ENCODE peak calls at places on chromosomes 13 and 19, in nine cellular contexts. G, R, W, B, H, I, K, D and Z are unnamed samples.
A peak's percentile ranks its signal among the peaks of the same experiment; 100 is the strongest.

GRCh38 chr19:12779162-12779993 is 4.0 kb upstream of the HOOK2 start:
- DNase-seq in K (no peak), H (peak; percentile 62), G (no peak), R (no peak), I (peak; percentile 51), W (no peak), D (no peak), B (peak; percentile 85), Z (no peak)

GRCh38 chr13:51590966-51591627 is 6.8 kb downstream of the WDFY2 start:
- DNase-seq in W (no peak), B (peak; percentile 97), R (no peak), H (peak; percentile 80), G (no peak), I (peak; percentile 80), D (no peak), K (peak; percentile 92), Z (no peak)

GRCh38 chr13:103876571-103876970 is 810.4 kb upstream of the SLC10A2 start:
- DNase-seq in R (no peak), K (no peak), I (no peak), G (no peak), B (peak; percentile 12), D (no peak), W (no peak), H (no peak), Z (no peak)

GRCh38 chr19:56253737-56254136 is 18.8 kb upstream of the EDDM13 start:
- DNase-seq in K (peak; percentile 25), R (peak; percentile 48), B (peak; percentile 66), G (peak; percentile 19), I (peak; percentile 64), D (no peak), H (peak; percentile 72), W (no peak), Z (no peak)

GRCh38 chr19:56125806-56126590 is 4.9 kb upstream of the ZNF787 start:
- DNase-seq in D (no peak), W (no peak), B (no peak), I (no peak), G (no peak), H (no peak), R (no peak), K (no peak), Z (no peak)

GRCh38 chr19:29873024-29873800 is 61.4 kb downstream of the CCNE1 start:
- DNase-seq in K (no peak), G (no peak), D (no peak), H (peak; percentile 68), W (peak; percentile 59), I (peak; percentile 44), B (peak; percentile 62), R (peak; percentile 91), Z (peak; percentile 78)

GRCh38 chr19:47848871-47849473 is 10.1 kb upstream of the TPRX2 start:
- DNase-seq in I (peak; percentile 90), H (peak; percentile 82), W (peak; percentile 4), R (no peak), D (no peak), G (no peak), K (no peak), B (peak; percentile 18), Z (no peak)

GRCh38 chr13:95710313-95710712 is 33.4 kb downstream of the DNAJC3 start:
- DNase-seq in D (no peak), R (no peak), H (peak; percentile 32), K (peak; percentile 70), W (no peak), B (peak; percentile 89), G (no peak), I (no peak), Z (no peak)

GRCh38 chr13:113364933-113365371 is 1.0 kb upstream of the GRTP1 start:
- DNase-seq in D (no peak), G (no peak), H (no peak), I (no peak), K (no peak), W (no peak), B (no peak), R (no peak), Z (no peak)

GRCh38 chr19:23758187-23759074 is at the start of gene ZNF681:
- DNase-seq in R (peak; percentile 80), G (peak; percentile 59), H (peak; percentile 21), W (peak; percentile 76), K (peak; percentile 32), B (peak; percentile 86), I (peak; percentile 95), D (peak; percentile 62), Z (peak; percentile 68)

GRCh38 chr13:51644649-51645048 is 60.4 kb downstream of the WDFY2 start:
- DNase-seq in I (peak; percentile 60), D (no peak), H (peak; percentile 28), K (no peak), R (no peak), B (peak; percentile 36), G (no peak), W (no peak), Z (no peak)

GRCh38 chr13:108328848-108329247 is 59.3 kb downstream of the TNFSF13B start:
- DNase-seq in W (no peak), R (no peak), B (no peak), H (no peak), K (no peak), I (no peak), D (no peak), G (no peak), Z (no peak)

GRCh38 chr13:88000239-88000638 is 329.1 kb downstream of the SLITRK5 start:
- DNase-seq in G (no peak), K (no peak), H (no peak), B (no peak), D (no peak), R (no peak), W (no peak), I (peak; percentile 15), Z (no peak)

GRCh38 chr19:35195822-35196221 is 32.7 kb downstream of the FAM187B start:
- DNase-seq in I (no peak), W (no peak), R (no peak), H (no peak), D (no peak), K (no peak), B (peak; percentile 75), G (peak; percentile 57), Z (no peak)

GRCh38 chr13:93559718-93560117 is 333.1 kb downstream of the GPC6 start:
- DNase-seq in R (no peak), G (peak; percentile 96), W (no peak), I (no peak), H (peak; percentile 49), D (no peak), K (peak; percentile 70), B (peak; percentile 78), Z (no peak)

GRCh38 chr13:113862766-113863510 is 938 bp downstream of the GAS6 start:
- DNase-seq in I (no peak), G (no peak), D (no peak), K (no peak), H (no peak), R (peak; percentile 83), B (peak; percentile 59), W (no peak), Z (no peak)

GRCh38 chr13:42395066-42395821 is 123.3 kb downstream of the AKAP11 start:
- DNase-seq in W (no peak), D (no peak), H (no peak), G (no peak), R (no peak), K (no peak), I (no peak), B (no peak), Z (no peak)

DNA sequence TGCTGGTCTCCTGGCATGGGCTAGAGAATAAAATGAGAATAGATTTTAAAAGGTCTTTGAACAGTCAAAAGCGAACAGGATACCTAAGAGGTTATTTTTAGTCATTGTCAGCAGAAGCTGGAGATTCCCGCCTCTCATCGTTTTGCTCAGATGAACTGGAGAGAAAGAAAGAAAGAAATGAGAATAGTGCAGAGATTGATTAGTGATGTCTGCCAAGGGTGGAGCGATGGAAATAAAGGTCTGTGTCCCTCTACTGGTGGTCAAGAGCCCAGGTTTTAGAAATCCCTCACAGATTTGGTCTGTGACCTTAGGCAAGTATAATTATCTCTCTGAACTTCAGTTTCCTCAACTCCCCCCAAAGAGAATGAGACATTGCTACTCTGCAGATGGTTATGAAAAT is 5.4 kb downstream of the NCAN start:
- DNase-seq in D (no peak), B (peak; percentile 34), R (no peak), G (no peak), H (peak; percentile 78), K (no peak), W (no peak), I (peak; percentile 49), Z (peak; percentile 55)
- TF ChIP-seq CTCF in D (no peak), B (no peak), R (no peak), G (no peak), H (no peak), K (no peak), W (no peak), I (no peak), Z (no peak)

GRCh38 chr19:40778045-40778864 is at the start of gene RAB4B:
- DNase-seq in K (peak; percentile 98), I (peak; percentile 98), G (peak; percentile 99), R (peak; percentile 94), W (peak; percentile 100), D (peak; percentile 100), H (peak; percentile 100), B (peak; percentile 100), Z (peak; percentile 100)
- TF ChIP-seq CTCF in K (no peak), I (no peak), G (no peak), R (no peak), W (no peak), D (no peak), H (no peak), B (no peak), Z (no peak)

GRCh38 chr13:54647275-54647674 is 1618.7 kb downstream of the OLFM4 start:
- DNase-seq in G (no peak), D (no peak), B (no peak), I (no peak), K (no peak), H (no peak), W (no peak), R (no peak), Z (no peak)

GRCh38 chr13:54640719-54641118 is 1612.1 kb downstream of the OLFM4 start:
- DNase-seq in I (no peak), D (no peak), R (no peak), H (no peak), W (no peak), B (no peak), K (no peak), G (no peak), Z (no peak)

DNA sequence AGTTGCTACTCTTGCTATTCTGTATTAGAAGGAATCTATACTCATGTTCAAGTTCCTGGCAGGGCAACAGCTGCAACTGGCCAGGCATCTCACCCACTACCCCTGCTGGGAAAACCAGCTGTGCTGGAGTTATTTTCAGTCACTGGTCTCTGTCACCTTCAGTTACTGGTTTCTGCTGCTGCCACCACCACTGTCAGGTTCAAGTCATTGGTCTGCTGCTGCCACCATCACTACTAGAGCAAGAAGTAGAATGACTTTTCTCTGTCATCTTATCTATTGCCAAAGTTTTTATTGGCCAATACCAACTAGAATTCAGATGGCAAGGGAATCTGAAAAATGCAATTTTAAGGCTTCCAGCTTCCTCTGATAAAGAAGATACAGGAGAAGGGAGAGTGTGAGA is 1615.2 kb downstream of the OLFM4 start:
- DNase-seq in H (no peak), K (no peak), G (no peak), D (no peak), B (no peak), W (no peak), R (no peak), I (no peak), Z (no peak)
- TF ChIP-seq CTCF in H (no peak), K (no peak), G (no peak), D (no peak), B (no peak), W (no peak), R (no peak), I (no peak), Z (no peak)

GRCh38 chr13:71483733-71484132 is 383.3 kb downstream of the DACH1 start:
- DNase-seq in I (no peak), K (no peak), R (no peak), W (no peak), B (no peak), D (no peak), G (no peak), H (no peak), Z (no peak)

GRCh38 chr13:71485913-71486312 is 381.1 kb downstream of the DACH1 start:
- DNase-seq in R (no peak), K (no peak), D (no peak), G (no peak), I (no peak), W (no peak), H (no peak), B (no peak), Z (no peak)
- TF ChIP-seq CTCF in R (no peak), K (no peak), D (no peak), G (no peak), I (no peak), W (no peak), H (no peak), B (no peak), Z (no peak)